ENCODE peak calls at places on chromosome 22, in ten cellular contexts. O is stimulated activated CD4-positive, alpha-beta T cell treated with anti-CD3 and anti-CD28 coated beads, Interleukin-2, amount 100 ng/mL, for 48 hours; Z is NCI-H510A treated with DMSO at 0.1 percent for 48 hours; Q is naive thymus-derived CD4-positive, alpha-beta T cell; Y is iPS DF 19.7; M is NCI-H1105; X is SHP77; V is HTR-8/SVneo; T is naive B cell; L is activated naive CD4-positive, alpha-beta T cell. D is an unnamed sample.

GRCh38 chr22:24969588-24970301 is 17.2 kb downstream of the KIAA1671 start:
- DNase-seq in M (no peak), Q (no peak), X (no peak), O (no peak), V (no peak), T (no peak), Y (no peak), L (no peak), Z (no peak), D (no peak)

GRCh38 chr22:48923909-48924475 is 903.7 kb downstream of the BRD1 start:
- DNase-seq in Y (no peak), T (no peak), O (no peak), L (no peak), Q (no peak), M (no peak), X (no peak), V (no peak), Z (no peak), D (no peak)

GRCh38 chr22:46902436-46902835 is 140.0 kb downstream of the TBC1D22A start:
- DNase-seq in M (no peak), L (no peak), X (no peak), V (no peak), T (no peak), Y (no peak), O (no peak), Q (no peak), Z (no peak), D (no peak)

GRCh38 chr22:41381329-41382097 is at the start of gene TEF:
- DNase-seq in V (peak), L (peak), Q (peak), Y (peak), X (peak), M (peak), Z (peak), T (peak), O (peak), D (peak)

GRCh38 chr22:35065796-35066218 is at the start of gene ISX:
- DNase-seq in Y (no peak), L (no peak), V (no peak), Z (no peak), T (no peak), O (no peak), Q (no peak), M (no peak), X (no peak), D (no peak)

GRCh38 chr22:37079668-37080171 is 28.2 kb downstream of the KCTD17 start:
- DNase-seq in T (no peak), V (no peak), L (no peak), Y (no peak), Z (no peak), M (no peak), Q (peak), X (peak), O (peak), D (no peak)

GRCh38 chr22:26743149-26743548 is 85.8 kb downstream of the MIAT start:
- DNase-seq in Y (no peak), M (no peak), V (no peak), T (no peak), Z (no peak), X (no peak), L (no peak), Q (no peak), O (no peak), D (no peak)

GRCh38 chr22:48870436-48870835 is 957.2 kb downstream of the BRD1 start:
- DNase-seq in M (no peak), X (no peak), Y (no peak), L (no peak), Z (no peak), T (no peak), O (no peak), V (no peak), Q (no peak), D (no peak)

GRCh38 chr22:25668437-25668836 is 73.6 kb upstream of the MYO18B start:
- DNase-seq in M (peak), L (no peak), O (no peak), X (no peak), Y (no peak), T (no peak), Z (no peak), Q (no peak), V (no peak), D (no peak)

GRCh38 chr22:46936378-46936916 is 174.0 kb downstream of the TBC1D22A start:
- DNase-seq in O (no peak), M (peak), X (no peak), Z (no peak), V (no peak), T (no peak), Q (no peak), L (no peak), Y (no peak), D (no peak)

GRCh38 chr22:40022536-40023225 is 27.9 kb downstream of the FAM83F start:
- DNase-seq in M (no peak), T (no peak), Y (no peak), Q (no peak), Z (no peak), O (no peak), L (no peak), V (no peak), X (no peak), D (no peak)

GRCh38 chr22:36734171-36735058 is 30.9 kb upstream of the CACNG2 start:
- DNase-seq in L (no peak), V (no peak), X (no peak), O (no peak), T (no peak), Y (no peak), Z (no peak), Q (no peak), M (no peak), D (no peak)

GRCh38 chr22:32801436-32802290 is at the start of gene TIMP3:
- DNase-seq in V (peak), L (no peak), X (no peak), Q (no peak), O (no peak), T (no peak), Z (peak), M (peak), Y (no peak), D (peak)

GRCh38 chr22:24875862-24876506 is 70.0 kb downstream of the SGSM1 start:
- DNase-seq in V (peak), L (no peak), T (no peak), Q (no peak), O (peak), Z (no peak), Y (no peak), X (no peak), M (no peak), D (no peak)

GRCh38 chr22:38246692-38247091 is 26.1 kb downstream of the TMEM184B start:
- DNase-seq in L (no peak), V (no peak), Y (no peak), X (no peak), Q (no peak), Z (no peak), O (no peak), T (no peak), M (no peak), D (peak)

GRCh38 chr22:26767351-26767970 is 110.1 kb downstream of the MIAT start:
- DNase-seq in Z (no peak), V (no peak), M (no peak), T (no peak), X (no peak), Q (no peak), O (no peak), Y (no peak), L (no peak), D (peak)

GRCh38 chr22:45911601-45912271 is 65.2 kb downstream of the WNT7B start:
- DNase-seq in O (no peak), Q (no peak), X (peak), Z (peak), V (no peak), L (no peak), Y (no peak), M (peak), T (no peak), D (no peak)

GRCh38 chr22:29147241-29147919 is 58.3 kb upstream of the EMID1 start:
- DNase-seq in V (no peak), X (no peak), O (no peak), Y (no peak), Q (no peak), M (no peak), Z (no peak), T (no peak), L (no peak), D (no peak)

GRCh38 chr22:26433805-26434204 is 4.7 kb downstream of the ASPHD2 start:
- DNase-seq in Y (no peak), T (no peak), V (no peak), O (no peak), X (no peak), M (no peak), Z (no peak), Q (no peak), L (no peak), D (no peak)

D was measured in G401.